ENCODE peak calls at places on chromosomes 11 and 22, in four cellular contexts. T, O, Y and G are unnamed samples.

GRCh38 chr22:48450188-48450825 is 1377.4 kb downstream of the BRD1 start:
- DNase-seq in Y (no peak), O (no peak), T (no peak), G (no peak)

GRCh38 chr11:34232810-34233209 is 125.0 kb downstream of the ABTB2 start:
- DNase-seq in T (no peak), Y (no peak), O (no peak), G (no peak)

GRCh38 chr11:289706-290620 is 1.0 kb downstream of the PGGHG start:
- DNase-seq in Y (no peak), O (no peak), T (no peak), G (peak; percentile 13)

GRCh38 chr11:35964846-35965245 is 21.0 kb downstream of the LDLRAD3 start:
- DNase-seq in O (no peak), Y (no peak), T (no peak), G (no peak)

GRCh38 chr11:14132312-14132711 is 169.8 kb downstream of the SPON1 start:
- DNase-seq in Y (peak; percentile 31), T (no peak), O (no peak), G (no peak)

GRCh38 chr22:42939941-42940653 is 74.9 kb downstream of the PACSIN2 start:
- DNase-seq in O (peak; percentile 69), Y (peak; percentile 78), T (no peak), G (no peak)

GRCh38 chr11:57180141-57180561 is 1.6 kb upstream of the LRRC55 start:
- DNase-seq in Y (no peak), O (no peak), T (no peak), G (peak; percentile 70)

GRCh38 chr11:30218278-30218677 is 12.5 kb upstream of the FSHB start:
- DNase-seq in Y (no peak), O (no peak), T (no peak), G (no peak)

GRCh38 chr11:46363455-46363920 is 16.2 kb downstream of the DGKZ start:
- DNase-seq in T (no peak), O (no peak), Y (peak; percentile 29), G (no peak)

GRCh38 chr22:45302047-45302446 is 7.7 kb upstream of the FAM118A start:
- DNase-seq in O (no peak), Y (peak; percentile 87), T (no peak), G (no peak)

GRCh38 chr11:45264839-45265515 is 21.2 kb downstream of the SYT13 start:
- DNase-seq in Y (peak; percentile 56), T (no peak), O (no peak), G (no peak)

GRCh38 chr22:46649176-46650077 is 29.2 kb downstream of the GRAMD4 start:
- DNase-seq in Y (peak; percentile 38), T (no peak), O (peak; percentile 39), G (no peak)

GRCh38 chr11:29629281-29629680 is 387.5 kb downstream of the KCNA4 start:
- DNase-seq in Y (peak; percentile 27), T (no peak), O (no peak), G (no peak)

GRCh38 chr22:35337932-35338331 is 38.2 kb downstream of the TOM1 start:
- DNase-seq in O (no peak), T (no peak), Y (no peak), G (no peak)

GRCh38 chr11:78961938-78962701 is 387.5 kb upstream of the NARS2 start:
- DNase-seq in Y (peak; percentile 25), T (no peak), O (no peak), G (peak; percentile 82)

GRCh38 chr22:43473031-43473430 is 61.2 kb downstream of the MPPED1 start:
- DNase-seq in O (no peak), T (no peak), Y (peak; percentile 28), G (no peak)

GRCh38 chr11:78094250-78094649 is 14.6 kb upstream of the NDUFC2 start:
- DNase-seq in Y (no peak), T (no peak), O (no peak), G (no peak)

GRCh38 chr11:74460481-74461154 is 6.7 kb downstream of the KCNE3 start:
- DNase-seq in O (no peak), Y (peak; percentile 66), T (no peak), G (no peak)

GRCh38 chr11:14764899-14765527 is 121.4 kb downstream of the PDE3B start:
- DNase-seq in T (no peak), O (no peak), Y (no peak), G (no peak)

GRCh38 chr11:47524200-47524874 is 28.6 kb downstream of the CELF1 start:
- DNase-seq in T (no peak), Y (no peak), O (peak; percentile 36), G (peak; percentile 8)

GRCh38 chr11:2805388-2806057 is 80.1 kb downstream of the CDKN1C start:
- DNase-seq in Y (no peak), O (peak; percentile 23), T (no peak), G (no peak)

GRCh38 chr22:26564181-26564580 is 25.8 kb downstream of the TPST2 start:
- DNase-seq in T (no peak), O (no peak), Y (no peak), G (no peak)

GRCh38 chr22:35930933-35931332 is 97.7 kb downstream of the RBFOX2 start:
- DNase-seq in O (no peak), T (peak; percentile 47), Y (peak; percentile 81), G (no peak)

GRCh38 chr22:49462291-49462690 is 365.4 kb downstream of the BRD1 start:
- DNase-seq in T (no peak), O (no peak), Y (no peak), G (no peak)

GRCh38 chr22:49458708-49459099 is 369.0 kb downstream of the BRD1 start:
- DNase-seq in O (no peak), Y (no peak), T (no peak), G (no peak)

GRCh38 chr22:49461674-49462073 is 366.0 kb downstream of the BRD1 start:
- DNase-seq in Y (no peak), T (no peak), O (no peak), G (no peak)

GRCh38 chr22:49462795-49463194 is 364.9 kb downstream of the BRD1 start:
- DNase-seq in T (no peak), O (no peak), Y (no peak), G (no peak)

DNA sequence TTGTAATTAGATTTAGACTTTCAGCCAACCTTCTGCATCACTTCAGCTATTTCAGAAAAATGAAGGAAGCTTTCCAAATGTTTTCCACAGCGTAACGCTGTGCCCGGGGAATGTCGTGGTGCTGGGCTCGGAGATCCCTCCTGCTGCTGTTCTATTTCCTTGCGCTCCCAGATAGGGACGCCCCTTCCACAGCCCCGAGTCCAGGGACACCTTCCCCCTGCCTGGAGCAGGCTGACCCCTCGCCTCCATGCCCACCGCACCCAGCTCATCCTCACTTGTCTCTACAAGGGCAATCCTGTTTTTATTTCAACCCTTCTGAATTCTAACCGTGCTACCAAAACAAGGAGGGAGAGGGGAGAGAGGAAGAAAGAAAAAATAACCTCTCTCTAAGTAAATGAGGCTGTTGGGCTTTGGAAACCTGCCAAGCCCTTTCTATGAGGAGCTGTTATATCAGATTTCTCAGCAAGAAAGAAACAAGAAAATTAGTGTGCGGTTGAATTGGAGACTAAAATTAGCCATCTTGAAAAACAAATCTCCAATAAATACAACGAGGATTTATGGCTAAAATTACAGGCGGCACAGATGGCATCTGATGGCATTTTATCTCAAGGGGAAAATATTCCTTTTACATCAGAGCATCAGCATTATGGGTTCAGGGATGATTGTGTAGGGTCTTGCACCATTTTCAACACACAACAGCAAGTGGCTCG is 366.9 kb downstream of the BRD1 start:
- DNase-seq in Y (no peak), T (no peak), O (no peak), G (no peak)
- TF ChIP-seq CTCF in Y (no peak), T (no peak), O (no peak), G (no peak)

DNA sequence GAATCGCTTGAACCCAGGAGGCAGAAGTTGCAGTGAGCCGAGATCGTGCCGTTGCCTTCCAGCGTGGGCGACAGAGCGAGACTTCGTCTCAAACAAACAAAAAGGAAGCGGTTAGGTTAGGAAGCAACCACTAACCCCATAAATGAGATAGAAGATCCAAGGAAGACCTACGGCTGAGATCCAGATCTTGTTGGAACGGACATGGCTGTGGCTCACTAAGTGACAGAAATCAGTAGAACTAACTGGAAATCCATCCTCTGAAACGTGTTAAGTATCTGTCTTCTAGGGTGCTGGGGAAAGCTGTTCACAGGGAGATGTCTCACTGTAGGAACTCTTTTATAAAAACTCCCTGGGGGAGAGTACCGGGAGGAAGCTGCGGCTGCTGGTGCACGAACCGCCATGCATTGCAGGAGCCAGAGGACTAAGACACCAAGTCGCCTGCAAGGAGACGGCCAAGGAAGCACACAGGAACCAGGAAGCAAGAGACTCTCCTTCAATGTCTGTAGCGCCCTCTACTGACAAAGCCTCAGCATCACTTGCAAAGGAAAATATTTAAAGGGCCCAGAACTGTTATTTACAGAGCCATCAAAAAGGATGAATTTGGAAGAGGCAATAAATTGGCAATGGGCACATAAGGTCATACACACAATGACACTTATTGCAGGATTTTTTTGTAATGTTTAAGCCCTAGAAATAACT is 16.9 kb upstream of the SPTY2D1 start:
- DNase-seq in O (peak; percentile 57), Y (peak; percentile 48), T (peak; percentile 29), G (no peak)
- TF ChIP-seq CTCF in O (peak; percentile 49), Y (peak; percentile 64), T (peak; percentile 10), G (no peak)

GRCh38 chr22:37549704-37550059 is 10.6 kb upstream of the CDC42EP1 start:
- DNase-seq in O (peak; percentile 90), T (no peak), Y (peak; percentile 72), G (no peak)
- TF ChIP-seq CTCF in O (peak; percentile 74), T (peak; percentile 26), Y (peak; percentile 54), G (no peak)

GRCh38 chr11:8729837-8730696 is 47.5 kb downstream of the RPL27A start:
- DNase-seq in Y (no peak), O (no peak), T (no peak), G (no peak)
- TF ChIP-seq CTCF in Y (no peak), O (no peak), T (no peak), G (no peak)

DNA sequence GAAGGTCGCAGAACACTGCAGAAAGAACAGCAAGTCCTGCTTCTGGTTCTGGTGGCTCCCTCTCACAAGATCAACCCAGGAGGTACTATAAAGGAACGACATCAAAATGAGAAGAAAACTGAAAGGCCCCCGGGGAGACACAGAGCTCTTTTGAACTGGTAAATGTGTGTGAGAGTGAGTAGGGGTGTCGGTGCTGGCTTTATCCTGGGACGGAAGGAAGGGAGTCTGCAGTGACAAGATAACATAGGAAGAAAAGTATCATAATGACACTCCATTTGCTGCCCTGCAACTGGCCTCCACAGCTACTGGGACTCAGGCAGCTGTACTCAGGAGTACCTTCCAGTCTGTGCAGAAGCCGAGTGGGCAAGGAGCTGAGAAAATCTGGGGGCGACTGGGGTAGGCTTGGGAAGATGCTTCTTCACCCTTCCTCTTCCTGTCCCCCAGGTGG is 60.9 kb downstream of the ENTHD1 start:
- DNase-seq in T (no peak), O (no peak), Y (no peak), G (no peak)
- TF ChIP-seq CTCF in T (no peak), O (no peak), Y (no peak), G (no peak)

DNA sequence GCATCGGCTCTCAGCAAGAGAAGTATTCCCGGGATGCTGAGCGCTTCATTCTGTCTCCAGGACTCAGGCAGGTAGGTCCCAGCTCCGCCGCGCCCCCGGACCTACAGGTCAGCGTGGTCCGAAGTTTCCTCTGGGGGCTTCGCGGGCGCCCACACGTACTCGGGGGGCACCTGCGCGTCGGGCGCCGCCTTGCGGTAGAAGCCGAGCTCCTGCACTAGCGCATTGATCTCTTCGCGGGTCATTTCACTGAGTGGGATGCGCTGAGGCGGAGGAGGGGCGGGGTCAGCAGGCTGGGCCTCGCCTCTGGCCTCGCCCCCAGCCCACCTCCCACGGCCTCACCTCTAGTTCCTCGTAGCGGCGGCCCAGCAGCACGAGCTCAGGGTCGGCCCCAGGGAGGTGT is 2.5 kb downstream of the SELENOM start:
- DNase-seq in Y (no peak), T (no peak), O (no peak), G (peak; percentile 82)
- TF ChIP-seq CTCF in Y (peak; percentile 26), T (peak; percentile 31), O (no peak), G (peak; percentile 72)